ENCODE peak calls at places on chromosomes 4 and X, in five cellular contexts. P, G, N, M and O are unnamed samples.
A peak's percentile ranks its signal among the peaks of the same experiment; 100 is the strongest.

GRCh38 chrX:74419861-74420193 is 1.5 kb upstream of the SLC16A2 start:
- DNase-seq in P (no peak), G (peak; percentile 32), N (peak; percentile 17), M (no peak), O (peak; percentile 37)

GRCh38 chr4:84920591-84920990 is 45.9 kb downstream of the WDFY3 start:
- DNase-seq in P (no peak), G (no peak), N (no peak), M (peak; percentile 80), O (no peak)

GRCh38 chrX:96182366-96182765 is 502.3 kb upstream of the DIAPH2 start:
- DNase-seq in P (peak; percentile 55), G (peak; percentile 38), N (peak; percentile 72), M (peak; percentile 70), O (peak; percentile 48)

GRCh38 chr4:84968936-84969335 is 2.4 kb upstream of the WDFY3 start:
- DNase-seq in P (no peak), G (no peak), N (no peak), M (peak; percentile 26), O (no peak)

GRCh38 chr4:8581094-8581861 is 1.1 kb downstream of the GPR78 start:
- DNase-seq in P (no peak), G (no peak), N (no peak), M (no peak), O (no peak)

GRCh38 chr4:95550566-95550965 is 1.8 kb upstream of the UNC5C start:
- DNase-seq in P (no peak), G (no peak), N (no peak), M (no peak), O (no peak)

GRCh38 chrX:97474933-97475332 is 591.2 kb downstream of the RPA4 start:
- DNase-seq in P (no peak), G (no peak), N (no peak), M (no peak), O (no peak)

GRCh38 chrX:19569930-19570329 is 54.6 kb upstream of the MAP3K15 start:
- DNase-seq in P (no peak), G (no peak), N (no peak), M (no peak), O (no peak)

GRCh38 chr4:132195181-132195580 is 953.9 kb upstream of the PCDH10 start:
- DNase-seq in P (no peak), G (no peak), N (no peak), M (no peak), O (no peak)

GRCh38 chrX:38970845-38971244 is 169.6 kb downstream of the MID1IP1 start:
- DNase-seq in P (no peak), G (no peak), N (no peak), M (no peak), O (no peak)

GRCh38 chrX:115038406-115038805 is 21.0 kb upstream of the IL13RA2 start:
- DNase-seq in P (no peak), G (no peak), N (no peak), M (no peak), O (no peak)

GRCh38 chr4:7280906-7281305 is 88.6 kb downstream of the SORCS2 start:
- DNase-seq in P (no peak), G (no peak), N (no peak), M (no peak), O (peak; percentile 28)

GRCh38 chrX:113384628-113385027 is 544.0 kb upstream of the AMOT start:
- DNase-seq in P (no peak), G (no peak), N (no peak), M (no peak), O (peak; percentile 37)

GRCh38 chr4:57191523-57192034 is 81.4 kb upstream of the IGFBP7 start:
- DNase-seq in P (no peak), G (no peak), N (peak; percentile 75), M (peak; percentile 5), O (peak; percentile 84)

GRCh38 chr4:159770398-159770797 is 667.5 kb downstream of the RAPGEF2 start:
- DNase-seq in P (no peak), G (no peak), N (no peak), M (no peak), O (no peak)

GRCh38 chrX:114787016-114787415 is 203.1 kb downstream of the HTR2C start:
- DNase-seq in P (no peak), G (no peak), N (no peak), M (no peak), O (no peak)

GRCh38 chrX:153593811-153594500 is 5.0 kb downstream of the CCNQ start:
- DNase-seq in P (no peak), G (no peak), N (no peak), M (no peak), O (no peak)

GRCh38 chr4:26803462-26803861 is 57.2 kb upstream of the STIM2 start:
- DNase-seq in P (no peak), G (peak; percentile 81), N (peak; percentile 20), M (peak; percentile 91), O (no peak)

GRCh38 chr4:3766791-3767561 is 791 bp downstream of the ADRA2C start:
- DNase-seq in P (no peak), G (peak; percentile 77), N (peak; percentile 89), M (peak; percentile 71), O (peak; percentile 48)
- TF ChIP-seq EZH2 in P (no peak), G (peak; percentile 74), N (no peak), M (no peak), O (peak; percentile 45)

DNA sequence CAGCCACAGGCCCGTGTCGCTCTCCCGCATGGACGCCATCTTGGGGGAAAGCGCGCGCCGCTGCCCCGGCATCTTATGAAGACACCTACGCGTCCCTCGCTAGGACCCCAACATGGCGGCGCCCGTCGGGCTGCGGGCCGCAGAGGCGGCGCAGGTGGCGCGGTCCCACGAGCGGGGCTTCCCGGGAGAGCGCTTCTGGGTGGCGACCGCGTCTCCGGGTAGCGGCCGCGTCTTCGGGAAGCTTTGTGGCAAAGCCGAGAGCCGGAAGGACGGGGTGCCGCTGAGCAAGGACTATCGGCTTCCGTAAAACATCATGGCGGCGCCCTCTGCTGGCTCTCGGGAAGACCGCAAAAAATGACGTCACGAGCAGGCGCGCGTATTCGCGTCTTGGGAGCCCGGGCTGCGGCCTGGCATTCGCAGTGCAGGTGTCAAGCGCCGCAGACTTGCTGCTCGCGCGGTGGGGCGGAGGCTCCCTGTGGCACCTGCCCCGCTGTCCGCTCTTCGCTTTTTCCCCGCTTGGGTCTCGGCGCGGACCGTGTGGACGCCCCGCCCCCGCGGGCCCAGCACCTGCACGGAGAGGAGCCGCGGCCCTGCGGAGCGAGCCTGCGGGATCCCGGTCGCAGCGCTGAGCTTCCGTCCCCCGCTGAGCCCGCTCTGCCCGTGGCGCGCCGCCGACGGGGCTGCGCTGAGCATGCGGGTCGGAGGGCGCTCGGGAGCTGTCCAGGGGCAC is at the start of gene NELFA:
- DNase-seq in P (peak; percentile 99), G (peak; percentile 99), N (peak; percentile 99), M (peak; percentile 96), O (peak; percentile 97)
- TF ChIP-seq EZH2 in P (no peak), G (peak; percentile 51), N (no peak), M (no peak), O (no peak)

GRCh38 chr4:54225671-54226398 is 3.3 kb upstream of the PDGFRA start:
- DNase-seq in P (no peak), G (peak; percentile 29), N (peak; percentile 66), M (no peak), O (peak; percentile 16)

GRCh38 chr4:54228064-54228527 is 997 bp upstream of the PDGFRA start:
- DNase-seq in P (peak; percentile 43), G (peak; percentile 92), N (peak; percentile 92), M (peak; percentile 37), O (peak; percentile 91)

GRCh38 chr4:54228563-54229501 is at the start of gene PDGFRA:
- DNase-seq in P (no peak), G (peak; percentile 45), N (peak; percentile 71), M (no peak), O (peak; percentile 85)

GRCh38 chr4:54226399-54227260 is 2.5 kb upstream of the PDGFRA start:
- DNase-seq in P (no peak), G (peak; percentile 38), N (peak; percentile 66), M (no peak), O (peak; percentile 65)

DNA sequence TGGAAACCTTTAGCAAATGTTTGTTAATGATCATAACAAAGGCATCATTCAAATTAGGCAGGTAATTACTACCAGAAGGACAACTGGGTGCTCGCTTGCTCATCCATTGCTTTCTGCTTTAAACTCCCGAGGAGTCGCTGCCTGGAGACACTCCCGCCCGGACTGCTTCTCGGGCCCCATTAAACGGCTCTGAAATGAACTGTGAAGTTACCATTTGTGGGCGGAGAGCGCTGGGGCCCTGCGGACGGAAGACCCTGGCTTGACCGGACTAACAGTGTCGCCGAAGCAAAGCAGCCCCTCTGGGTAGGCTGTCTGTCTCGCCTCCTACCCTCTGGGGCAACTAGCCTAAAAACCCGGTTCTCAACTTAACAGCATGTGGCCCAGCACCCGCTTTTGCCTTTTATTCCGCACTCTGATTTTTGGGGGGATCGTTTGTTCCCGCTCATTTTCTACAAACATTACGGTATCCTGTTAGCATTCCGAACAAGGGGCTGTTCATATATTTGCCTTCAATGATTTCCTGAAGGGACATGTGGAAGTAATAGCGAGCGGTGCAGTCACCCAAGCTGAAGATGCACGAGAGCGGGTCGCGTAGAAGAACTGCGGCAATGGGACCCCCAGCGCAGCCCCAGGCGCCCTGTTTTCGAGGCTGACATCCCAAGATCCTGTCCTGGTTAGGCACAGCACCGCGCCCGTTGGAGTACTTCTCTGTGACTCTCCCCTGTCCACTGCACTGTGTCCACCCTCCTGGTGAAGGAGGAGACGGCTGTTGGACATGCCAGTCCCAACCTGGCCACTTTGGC is 1.6 kb upstream of the PDGFRA start:
- DNase-seq in P (no peak), G (peak; percentile 72), N (peak; percentile 75), M (peak; percentile 42), O (peak; percentile 60)
- TF ChIP-seq EZH2 in P (no peak), G (no peak), N (no peak), M (no peak), O (peak; percentile 15)

DNA sequence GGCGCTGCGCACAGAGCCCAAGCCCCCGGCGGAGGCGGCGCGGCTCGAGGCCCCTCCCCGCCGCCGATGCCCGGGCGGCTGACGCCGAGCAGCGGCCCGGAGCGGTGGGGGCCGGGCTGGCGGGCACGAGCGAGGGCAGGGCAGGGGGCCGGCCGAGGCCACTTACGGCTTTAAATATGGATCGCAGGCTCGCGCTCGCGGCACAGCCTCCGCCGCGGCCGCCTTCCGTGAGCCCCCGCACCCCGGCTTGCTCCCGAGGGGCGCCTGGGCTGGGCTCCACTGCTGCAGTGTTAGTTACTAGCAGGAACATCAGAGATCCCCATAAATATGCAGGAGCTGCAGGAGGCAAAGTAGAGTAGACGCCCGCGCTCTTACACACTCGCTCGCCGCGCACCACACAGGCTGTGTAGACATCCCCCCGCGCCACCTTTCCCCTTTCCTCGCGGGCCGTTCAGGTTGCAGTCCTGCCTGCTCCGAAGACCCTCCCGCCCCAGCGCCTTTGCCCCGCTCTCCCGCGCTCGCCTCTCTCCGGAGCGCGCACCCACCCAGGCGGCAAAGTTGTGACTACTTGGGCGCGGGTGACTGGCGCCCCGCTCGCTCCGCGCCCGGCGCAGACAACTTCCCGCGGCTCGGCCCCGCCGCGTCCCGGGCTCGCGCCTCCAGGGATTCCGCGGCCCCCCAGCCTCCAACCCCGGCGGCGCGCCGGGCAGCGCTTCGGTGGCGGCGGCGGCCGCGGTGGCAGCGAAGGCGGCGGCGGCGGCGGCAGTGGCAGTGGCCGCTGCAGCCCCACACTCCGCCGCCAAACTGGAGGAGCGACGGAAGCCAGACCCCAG is 152.0 kb upstream of the SLC4A4 start:
- DNase-seq in P (peak; percentile 55), G (peak; percentile 84), N (peak; percentile 79), M (peak; percentile 32), O (peak; percentile 78)
- TF ChIP-seq EZH2 in P (no peak), G (peak; percentile 21), N (peak; percentile 31), M (no peak), O (no peak)